ENCODE peak calls at places on chromosomes 2 and 18, in eight cellular contexts. J is epithelial cell of esophagus; C is endothelial cell; V is CD4-positive, alpha-beta T cell; Z is choroid plexus epithelial cell; U is right lobe of liver; N is MM.1S; P is omental fat pad. B is an unnamed sample.

GRCh38 chr2:168767258-168767657 is 35.2 kb upstream of the NOSTRIN start:
- DNase-seq in P (no peak), C (no peak), U (no peak), N (no peak), J (peak; percentile 37), V (no peak), Z (no peak), B (no peak)

GRCh38 chr2:220674033-220674432 is 898.1 kb downstream of the EPHA4 start:
- DNase-seq in N (no peak), C (no peak), Z (no peak), J (no peak), P (no peak), U (no peak), V (no peak), B (peak; percentile 28)

GRCh38 chr2:7011376-7012083 is 94.3 kb downstream of the RNF144A start:
- DNase-seq in V (no peak), U (no peak), J (no peak), P (no peak), Z (peak; percentile 96), N (no peak), C (no peak), B (no peak)

GRCh38 chr2:61700465-61700864 is 153.4 kb downstream of the FAM161A start:
- DNase-seq in Z (no peak), N (peak; percentile 7), P (no peak), J (no peak), V (no peak), U (no peak), C (no peak), B (no peak)

GRCh38 chr2:46041434-46041833 is 255.8 kb upstream of the EPAS1 start:
- DNase-seq in Z (no peak), J (peak; percentile 2), U (no peak), C (no peak), V (no peak), P (no peak), N (no peak), B (no peak)

GRCh38 chr2:45627911-45628310 is 16.8 kb upstream of the SRBD1 start:
- DNase-seq in J (no peak), U (no peak), P (no peak), V (no peak), Z (peak; percentile 47), C (no peak), N (no peak), B (no peak)

GRCh38 chr18:11760498-11761158 is 71.6 kb downstream of the GNAL start:
- DNase-seq in P (no peak), U (no peak), J (no peak), V (no peak), Z (no peak), N (no peak), C (no peak), B (no peak)

GRCh38 chr18:79754831-79755351 is 42.8 kb upstream of the KCNG2 start:
- DNase-seq in Z (no peak), U (peak; percentile 28), J (no peak), P (no peak), V (no peak), C (no peak), N (no peak), B (no peak)

GRCh38 chr18:76943542-76944339 is 121.4 kb downstream of the ZNF236 start:
- DNase-seq in U (no peak), J (peak; percentile 45), C (no peak), V (no peak), P (no peak), Z (peak; percentile 91), N (no peak), B (no peak)

GRCh38 chr2:151841025-151841424 is 12.8 kb upstream of the ARL5A start:
- DNase-seq in C (no peak), N (no peak), J (no peak), P (no peak), V (no peak), U (no peak), Z (no peak), B (no peak)

GRCh38 chr2:114426111-114426510 is 16.3 kb upstream of the DPP10 start:
- DNase-seq in P (no peak), Z (no peak), J (no peak), V (no peak), U (no peak), C (no peak), N (no peak), B (no peak)

GRCh38 chr2:10820562-10820961 is 8.0 kb upstream of the PDIA6 start:
- DNase-seq in V (no peak), N (no peak), J (no peak), C (no peak), U (no peak), P (no peak), Z (no peak), B (no peak)

GRCh38 chr2:120964819-120965218 is 229.2 kb downstream of the GLI2 start:
- DNase-seq in C (no peak), U (no peak), Z (no peak), P (no peak), N (no peak), V (no peak), J (no peak), B (no peak)

GRCh38 chr2:54559593-54560145 is 103.5 kb downstream of the SPTBN1 start:
- DNase-seq in U (peak; percentile 74), C (peak; percentile 41), Z (peak; percentile 86), J (peak; percentile 89), N (peak; percentile 24), P (no peak), V (no peak), B (no peak)

GRCh38 chr2:206800501-206801416 is 35.4 kb downstream of the FASTKD2 start:
- DNase-seq in P (no peak), J (peak; percentile 80), Z (peak; percentile 85), U (peak; percentile 60), N (peak; percentile 65), V (peak; percentile 16), C (peak; percentile 66), B (peak; percentile 26)

GRCh38 chr2:67876176-67876575 is 186.6 kb downstream of the C1D start:
- DNase-seq in N (no peak), U (no peak), P (no peak), Z (no peak), V (no peak), J (no peak), C (no peak), B (no peak)

GRCh38 chr2:241965931-241966412 is 96.4 kb downstream of the RTP5 start:
- DNase-seq in V (peak; percentile 34), Z (peak; percentile 99), N (peak; percentile 49), J (peak; percentile 54), C (peak; percentile 36), P (no peak), U (peak; percentile 33), B (peak; percentile 77)

DNA sequence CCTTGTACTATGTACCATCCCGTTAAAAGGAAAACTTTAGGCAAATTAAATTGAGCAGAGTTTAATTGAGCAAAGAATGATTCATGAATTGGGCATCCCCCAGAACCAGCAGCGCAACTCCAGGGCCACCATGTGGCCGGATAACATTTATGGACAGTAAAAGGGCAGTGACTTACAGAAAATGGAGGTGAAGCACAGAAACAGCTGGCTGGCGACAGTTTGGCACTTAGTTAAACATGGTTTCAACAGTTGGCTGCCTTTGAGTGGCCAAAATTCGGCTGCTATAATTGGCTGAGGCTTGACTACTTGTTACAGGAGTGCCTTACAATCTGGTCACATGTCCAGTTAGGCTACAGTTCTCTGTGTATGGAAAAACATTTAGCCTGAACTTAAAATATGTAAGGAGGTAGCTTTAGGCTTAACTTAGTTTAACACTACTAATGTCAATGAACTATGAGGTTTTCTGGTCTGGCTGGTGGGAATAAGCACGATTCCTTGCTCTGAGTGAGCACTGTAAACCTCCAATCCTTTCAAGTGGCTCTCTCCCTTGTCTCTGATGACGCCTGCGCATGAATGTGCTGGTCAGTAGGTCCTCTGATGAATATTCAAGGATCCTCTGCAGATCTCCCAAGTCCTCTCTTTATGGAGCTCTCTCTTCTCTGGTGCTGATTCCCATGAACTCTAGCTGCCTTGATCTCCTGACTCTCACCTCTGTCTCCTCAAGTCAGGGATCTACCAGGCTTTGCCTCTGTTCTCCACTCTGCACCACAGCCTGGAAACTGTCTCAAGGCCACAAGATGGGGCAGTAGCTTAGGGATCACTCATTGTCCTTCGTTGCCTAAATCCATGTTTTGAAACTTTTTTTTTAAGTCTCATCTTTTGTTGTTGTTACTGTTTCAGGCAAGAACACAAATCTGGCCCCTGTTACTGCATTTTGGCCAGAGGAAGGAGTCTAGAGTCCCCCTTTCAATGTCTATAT is 24.4 kb upstream of the RAB31 start:
- DNase-seq in J (peak; percentile 70), Z (peak; percentile 90), V (no peak), N (no peak), C (peak; percentile 21), P (no peak), U (no peak), B (no peak)
- TF ChIP-seq CTCF in J (peak; percentile 48), Z (peak; percentile 77), V (no peak), N (peak; percentile 34), C (no peak), P (no peak), U (peak; percentile 22), B (peak; percentile 40)

DNA sequence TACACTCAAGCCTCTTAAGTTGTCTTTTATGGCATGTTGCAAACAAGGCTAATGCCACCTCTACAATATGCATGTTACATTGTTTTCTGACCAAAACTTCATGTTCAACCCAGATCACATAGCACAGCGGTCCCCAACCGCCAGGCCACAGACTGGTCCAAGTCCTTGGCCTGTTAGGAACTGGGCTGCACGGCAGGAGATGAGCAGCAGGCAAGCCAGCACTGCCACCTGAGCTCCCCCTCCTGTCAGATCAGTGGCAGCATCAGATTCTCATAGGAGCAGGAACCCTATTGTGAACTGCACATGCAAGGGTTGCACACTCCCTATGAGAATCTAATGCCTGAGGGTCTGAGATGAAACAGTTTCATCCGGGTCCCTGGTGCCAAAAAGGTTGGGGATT is 324.8 kb upstream of the CHAC2 start:
- DNase-seq in P (no peak), U (no peak), C (peak; percentile 20), J (peak; percentile 36), N (peak; percentile 25), V (no peak), Z (no peak), B (no peak)
- TF ChIP-seq CTCF in P (no peak), U (no peak), C (no peak), J (peak; percentile 47), N (peak; percentile 33), V (no peak), Z (peak; percentile 20), B (peak; percentile 19)

GRCh38 chr18:74457743-74458465 is 796 bp upstream of the DIPK1C start:
- DNase-seq in V (no peak), N (no peak), J (no peak), Z (no peak), P (no peak), C (no peak), U (no peak), B (no peak)

GRCh38 chr18:74456409-74457042 is 582 bp downstream of the DIPK1C start:
- DNase-seq in C (peak; percentile 30), J (no peak), V (no peak), Z (no peak), U (no peak), P (no peak), N (no peak), B (no peak)

GRCh38 chr18:74457043-74457742 is at the start of gene DIPK1C:
- DNase-seq in V (no peak), U (no peak), Z (no peak), J (no peak), P (no peak), C (peak; percentile 24), N (no peak), B (no peak)

GRCh38 chr18:74460825-74461224 is 3.7 kb upstream of the DIPK1C start:
- DNase-seq in Z (no peak), U (no peak), J (no peak), V (no peak), C (no peak), P (no peak), N (no peak), B (no peak)

GRCh38 chr18:74459877-74460276 is 2.8 kb upstream of the DIPK1C start:
- DNase-seq in N (no peak), U (no peak), V (no peak), P (no peak), C (peak; percentile 35), J (no peak), Z (no peak), B (no peak)
- TF ChIP-seq CTCF in N (no peak), U (no peak), V (no peak), P (no peak), C (peak; percentile 57), J (peak; percentile 13), Z (peak; percentile 34), B (no peak)

GRCh38 chr2:228318218-228318617 is 136.7 kb upstream of the SPHKAP start:
- DNase-seq in V (no peak), C (peak; percentile 64), Z (peak; percentile 26), N (peak; percentile 13), J (peak; percentile 11), U (no peak), P (no peak), B (no peak)
- TF ChIP-seq CTCF in V (no peak), C (peak; percentile 70), Z (peak; percentile 49), N (peak; percentile 41), J (peak; percentile 12), U (no peak), P (no peak), B (peak; percentile 23)